ENCODE peak calls at places on chromosomes 16 and 17, in five cellular contexts. H is cardiac muscle cell, V is BJ, I is GM23248, M is sigmoid colon. N is an unnamed sample. For H3K36me3, the result is how much of the 10 kb centered on the place peaks cover.

GRCh38 chr16:11079657-11080187 is 135.4 kb downstream of the CLEC16A start:
- DNase-seq in M (peak), I (peak), V (peak), H (peak), N (no peak)

GRCh38 chr16:270381-271255 is 5.1 kb downstream of the RGS11 start:
- DNase-seq in V (no peak), I (no peak), H (no peak), M (no peak), N (no peak)

GRCh38 chr17:8944748-8945147 is 20.8 kb downstream of the PIK3R5 start:
- DNase-seq in V (no peak), H (no peak), I (no peak), M (no peak), N (no peak)

GRCh38 chr17:50967795-50968194 is 101.6 kb upstream of the TOB1 start:
- DNase-seq in H (peak), V (peak), I (peak), M (no peak), N (no peak)

GRCh38 chr16:35560637-35560984 is 2101.2 kb downstream of the TP53TG3F start:
- DNase-seq in M (no peak), V (no peak), I (no peak), H (no peak), N (no peak)

GRCh38 chr17:15404116-15404730 is 62.8 kb upstream of the TEKT3 start:
- DNase-seq in M (no peak), V (no peak), H (peak), I (peak), N (no peak)

GRCh38 chr16:19680972-19681371 is 37.1 kb downstream of the KNOP1 start:
- DNase-seq in V (no peak), M (no peak), I (no peak), H (no peak), N (peak)

GRCh38 chr16:68290455-68290854 is 20.3 kb downstream of the SLC7A6OS start:
- DNase-seq in V (no peak), I (no peak), M (no peak), H (no peak), N (peak)

GRCh38 chr16:16096161-16096857 is 127.0 kb downstream of the ABCC6 start:
- DNase-seq in M (peak), I (peak), V (peak), H (peak), N (no peak)

GRCh38 chr16:15765880-15766279 is 90.9 kb downstream of the MYH11 start:
- DNase-seq in V (no peak), I (peak), M (no peak), H (peak), N (peak)

GRCh38 chr16:78443780-78444422 is 344.4 kb downstream of the WWOX start:
- DNase-seq in M (no peak), V (no peak), I (peak), H (peak), N (no peak)

GRCh38 chr16:89358030-89359005 is 132.0 kb downstream of the ANKRD11 start:
- DNase-seq in H (no peak), I (no peak), M (no peak), V (no peak), N (no peak)

GRCh38 chr17:38879878-38880727 is 10.2 kb downstream of the LASP1 start:
- DNase-seq in H (peak), V (peak), I (peak), M (peak), N (peak)

GRCh38 chr17:80354381-80354780 is 60.6 kb upstream of the ENDOV start:
- DNase-seq in I (no peak), M (peak), V (no peak), H (no peak), N (no peak)

GRCh38 chr17:21171309-21171922 is 42.5 kb downstream of the TMEM11 start:
- DNase-seq in M (no peak), I (no peak), H (no peak), V (no peak), N (peak)

GRCh38 chr17:48630925-48631692 is 5.0 kb upstream of the HOXB9 start:
- DNase-seq in I (no peak), M (peak), V (no peak), H (no peak), N (no peak)

GRCh38 chr16:50038756-50039529 is 13.9 kb downstream of the CNEP1R1 start:
- DNase-seq in M (peak), I (peak), H (peak), V (no peak), N (peak)

GRCh38 chr17:77540975-77541374 is 400.2 kb downstream of the SEC14L1 start:
- DNase-seq in I (no peak), M (no peak), V (no peak), H (no peak), N (peak)

GRCh38 chr16:19837984-19838707 is 46.5 kb downstream of the GPRC5B start:
- DNase-seq in I (no peak), V (no peak), H (no peak), M (no peak), N (peak)

GRCh38 chr16:88614818-88615580 is 23.4 kb upstream of the IL17C start:
- DNase-seq in I (no peak), M (no peak), H (no peak), V (no peak), N (no peak)

GRCh38 chr17:29929006-29929543 is 953 bp downstream of the SSH2 start:
- DNase-seq in M (no peak), V (no peak), I (peak), H (peak), N (peak)

GRCh38 chr17:69175812-69176517 is 34.3 kb upstream of the ABCA6 start:
- DNase-seq in V (peak), H (peak), I (peak), M (no peak), N (no peak)

GRCh38 chr17:37386462-37386861 is 10.7 kb downstream of the C17orf78 start:
- DNase-seq in H (no peak), M (no peak), I (no peak), V (no peak), N (no peak)

GRCh38 chr17:68600123-68600880 is 865 bp downstream of the FAM20A start:
- DNase-seq in M (no peak), H (no peak), V (no peak), I (peak), N (peak)

GRCh38 chr16:57686577-57686976 is 8.0 kb upstream of the DRC7 start:
- DNase-seq in H (no peak), V (no peak), M (no peak), I (no peak), N (peak)

GRCh38 chr16:57682809-57683318 is 11.7 kb upstream of the DRC7 start:
- DNase-seq in M (peak), H (no peak), V (no peak), I (no peak), N (no peak)

GRCh38 chr16:57685633-57686032 is 9.0 kb upstream of the DRC7 start:
- DNase-seq in I (no peak), V (no peak), H (no peak), M (peak), N (no peak)

GRCh38 chr16:57683599-57684545 is 10.7 kb upstream of the DRC7 start:
- DNase-seq in V (no peak), M (peak), I (no peak), H (no peak), N (no peak)

GRCh38 chr16:57684626-57685358 is 9.8 kb upstream of the DRC7 start:
- DNase-seq in M (peak), V (no peak), H (no peak), I (no peak), N (no peak)
- H3K36me3 ChIP-seq in M (under half), V (under half), H (under half), I (under half), N (under half)

GRCh38 chr17:57945999-57946797 is 9.0 kb downstream of the CUEDC1 start:
- DNase-seq in H (peak), M (no peak), V (peak), I (peak), N (no peak)
- H3K4me3 ChIP-seq in H (no peak), M (peak), V (peak), I (peak), N (no peak)

GRCh38 chr17:4550534-4551039 is 4.6 kb downstream of the MYBBP1A start:
- DNase-seq in V (no peak), H (no peak), I (no peak), M (no peak), N (no peak)

GRCh38 chr17:4551141-4551540 is 4.0 kb downstream of the MYBBP1A start:
- DNase-seq in V (no peak), I (peak), H (no peak), M (no peak), N (peak)

GRCh38 chr17:4548061-4548461 is 7.1 kb downstream of the MYBBP1A start:
- DNase-seq in M (peak), I (no peak), V (no peak), H (no peak), N (no peak)

GRCh38 chr17:4548721-4549531 is 6.3 kb downstream of the MYBBP1A start:
- DNase-seq in I (no peak), V (no peak), H (no peak), M (peak), N (no peak)

GRCh38 chr17:4549781-4550533 is 5.2 kb downstream of the MYBBP1A start:
- DNase-seq in V (no peak), I (no peak), H (no peak), M (peak), N (no peak)
- H3K36me3 ChIP-seq in V (under half), I (under half), H (under half), M (half or more), N (half or more)

DNA sequence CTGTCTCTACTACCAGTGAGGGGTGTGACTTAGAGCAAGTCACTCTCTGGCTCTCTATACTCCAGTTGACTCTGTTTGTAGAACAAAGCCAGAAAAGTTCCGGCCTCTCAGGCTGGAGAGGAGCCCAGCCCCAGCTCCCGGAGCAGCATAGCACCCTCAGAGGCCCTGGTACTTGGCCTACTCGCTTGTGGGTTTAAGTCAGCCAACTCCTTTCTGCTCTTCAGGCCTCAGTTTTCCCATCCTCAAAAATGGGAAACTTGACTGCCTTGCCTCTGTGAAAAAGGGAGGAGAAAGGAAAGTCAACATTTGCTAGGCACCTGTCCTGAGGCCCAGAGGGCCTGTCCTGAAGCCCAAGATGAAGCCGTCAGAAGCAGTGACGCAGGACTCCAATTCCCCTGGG is 1.1 kb downstream of the CHST6 start:
- DNase-seq in H (no peak), V (no peak), M (no peak), I (no peak), N (peak)
- H3K4me3 ChIP-seq in H (peak), V (no peak), M (no peak), I (peak), N (peak)

GRCh38 chr16:66740010-66740409 is 11.4 kb downstream of the DYNC1LI2 start:
- DNase-seq in M (no peak), V (no peak), I (peak), H (peak), N (peak)

GRCh38 chr16:66741971-66742396 is 9.4 kb downstream of the DYNC1LI2 start:
- DNase-seq in I (peak), H (peak), M (no peak), V (no peak), N (no peak)

GRCh38 chr16:66742409-66742808 is 9.0 kb downstream of the DYNC1LI2 start:
- DNase-seq in H (peak), I (no peak), V (no peak), M (no peak), N (no peak)

GRCh38 chr16:66740533-66740932 is 10.9 kb downstream of the DYNC1LI2 start:
- DNase-seq in H (no peak), I (peak), M (no peak), V (no peak), N (no peak)

GRCh38 chr16:66741131-66741900 is 10.1 kb downstream of the DYNC1LI2 start:
- DNase-seq in V (peak), M (peak), H (peak), I (peak), N (no peak)
- H3K36me3 ChIP-seq in V (under half), M (under half), H (half or more), I (under half), N (under half)

GRCh38 chr16:55832788-55833583 is at the start of gene CES1:
- DNase-seq in H (no peak), V (no peak), I (peak), M (peak), N (no peak)
- H3K4me3 ChIP-seq in H (no peak), V (no peak), I (no peak), M (peak), N (no peak)

GRCh38 chr16:1642148-1642547 is 30.0 kb downstream of the CRAMP1 start:
- DNase-seq in M (no peak), H (no peak), V (no peak), I (no peak), N (no peak)

GRCh38 chr16:1643521-1643920 is 31.4 kb downstream of the CRAMP1 start:
- DNase-seq in M (no peak), H (no peak), V (no peak), I (no peak), N (no peak)

GRCh38 chr16:1641261-1641660 is 29.1 kb downstream of the CRAMP1 start:
- DNase-seq in H (no peak), V (no peak), M (no peak), I (no peak), N (no peak)

GRCh38 chr16:1640261-1640956 is 28.2 kb downstream of the CRAMP1 start:
- DNase-seq in M (no peak), V (no peak), H (no peak), I (no peak), N (no peak)

DNA sequence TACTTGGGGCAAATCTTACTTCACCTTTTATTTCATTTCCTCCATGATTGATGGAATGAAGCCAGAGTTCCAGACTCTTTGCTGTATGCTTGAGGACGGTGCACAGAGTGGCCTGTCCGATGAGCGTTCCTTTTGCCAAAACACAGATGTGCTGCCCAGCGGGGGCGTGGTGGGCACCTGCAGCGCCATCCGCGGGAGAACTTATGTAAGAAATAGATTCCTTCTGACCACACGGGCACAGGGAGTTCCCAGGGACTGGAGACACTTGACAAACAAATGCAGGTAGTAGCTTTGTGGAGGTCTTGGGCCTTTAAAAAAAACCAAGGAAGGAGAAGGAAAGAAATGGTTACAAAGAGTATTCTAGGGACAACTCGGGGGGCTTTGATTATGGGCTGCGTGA is 30.6 kb downstream of the CRAMP1 start:
- DNase-seq in M (no peak), I (no peak), H (no peak), V (no peak), N (no peak)
- H3K36me3 ChIP-seq in M (half or more), I (under half), H (under half), V (under half), N (under half)